ENCODE peak calls at places on chromosomes 3 and 15, in four cellular contexts. One of them, this sample, is unnamed.

GRCh38 chr15:55694652-55695150 is 48.3 kb downstream of the PRTG start:
- DNase-seq in heart left ventricle: no peak
- DNase-seq in left ventricle myocardium inferior: no peak
- DNase-seq in naive thymus-derived CD4-positive, alpha-beta T cell: no peak
- DNase-seq in this sample: no peak

GRCh38 chr3:128095222-128095703 is 28.3 kb downstream of the RUVBL1 start:
- DNase-seq in left ventricle myocardium inferior: peak; percentile 81
- DNase-seq in naive thymus-derived CD4-positive, alpha-beta T cell: peak; percentile 74
- DNase-seq in heart left ventricle: peak; percentile 80
- DNase-seq in this sample: peak; percentile 89

GRCh38 chr3:53773586-53774368 is 72.4 kb downstream of the CHDH start:
- DNase-seq in naive thymus-derived CD4-positive, alpha-beta T cell: no peak
- DNase-seq in heart left ventricle: no peak
- DNase-seq in left ventricle myocardium inferior: no peak
- DNase-seq in this sample: peak; percentile 59

GRCh38 chr3:194367992-194368841 is 1.3 kb downstream of the LRRC15 start:
- DNase-seq in naive thymus-derived CD4-positive, alpha-beta T cell: no peak
- DNase-seq in heart left ventricle: no peak
- DNase-seq in left ventricle myocardium inferior: no peak
- DNase-seq in this sample: no peak

GRCh38 chr3:45425237-45425933 is 37.0 kb downstream of the LARS2 start:
- DNase-seq in heart left ventricle: no peak
- DNase-seq in left ventricle myocardium inferior: no peak
- DNase-seq in naive thymus-derived CD4-positive, alpha-beta T cell: no peak
- DNase-seq in this sample: no peak

GRCh38 chr15:83927704-83928391 is 273.9 kb downstream of the ADAMTSL3 start:
- DNase-seq in left ventricle myocardium inferior: no peak
- DNase-seq in heart left ventricle: no peak
- DNase-seq in naive thymus-derived CD4-positive, alpha-beta T cell: no peak
- DNase-seq in this sample: no peak

GRCh38 chr3:44355634-44356033 is 17.1 kb downstream of the TCAIM start:
- DNase-seq in naive thymus-derived CD4-positive, alpha-beta T cell: no peak
- DNase-seq in heart left ventricle: peak; percentile 37
- DNase-seq in left ventricle myocardium inferior: no peak
- DNase-seq in this sample: no peak

GRCh38 chr3:19467761-19468160 is 319.5 kb downstream of the KCNH8 start:
- DNase-seq in left ventricle myocardium inferior: no peak
- DNase-seq in naive thymus-derived CD4-positive, alpha-beta T cell: no peak
- DNase-seq in heart left ventricle: no peak
- DNase-seq in this sample: no peak

GRCh38 chr3:108342829-108343478 is 46.6 kb downstream of the HHLA2 start:
- DNase-seq in heart left ventricle: no peak
- DNase-seq in left ventricle myocardium inferior: no peak
- DNase-seq in naive thymus-derived CD4-positive, alpha-beta T cell: no peak
- DNase-seq in this sample: no peak

GRCh38 chr3:113231827-113232253 is 20.5 kb downstream of the BOC start:
- DNase-seq in naive thymus-derived CD4-positive, alpha-beta T cell: no peak
- DNase-seq in left ventricle myocardium inferior: no peak
- DNase-seq in heart left ventricle: no peak
- DNase-seq in this sample: no peak

GRCh38 chr3:193396451-193397244 is 18.1 kb upstream of the ATP13A5 start:
- DNase-seq in naive thymus-derived CD4-positive, alpha-beta T cell: no peak
- DNase-seq in heart left ventricle: no peak
- DNase-seq in left ventricle myocardium inferior: no peak
- DNase-seq in this sample: no peak

GRCh38 chr3:58565621-58566397 is 11.4 kb downstream of the FAM107A start:
- DNase-seq in left ventricle myocardium inferior: no peak
- DNase-seq in naive thymus-derived CD4-positive, alpha-beta T cell: no peak
- DNase-seq in heart left ventricle: no peak
- DNase-seq in this sample: no peak

GRCh38 chr3:51930439-51930838 is 11.3 kb downstream of the RRP9 start:
- DNase-seq in left ventricle myocardium inferior: no peak
- DNase-seq in naive thymus-derived CD4-positive, alpha-beta T cell: no peak
- DNase-seq in heart left ventricle: no peak
- DNase-seq in this sample: no peak

GRCh38 chr15:21260966-21261395 is 179.3 kb downstream of the POTEB3 start:
- DNase-seq in heart left ventricle: no peak
- DNase-seq in naive thymus-derived CD4-positive, alpha-beta T cell: no peak
- DNase-seq in left ventricle myocardium inferior: peak; percentile 20
- DNase-seq in this sample: peak; percentile 26

GRCh38 chr3:82814660-82815059 is 1053.2 kb upstream of the GBE1 start:
- DNase-seq in left ventricle myocardium inferior: peak; percentile 28
- DNase-seq in heart left ventricle: peak; percentile 49
- DNase-seq in naive thymus-derived CD4-positive, alpha-beta T cell: no peak
- DNase-seq in this sample: no peak

GRCh38 chr3:198081421-198081844 is 121.4 kb downstream of the LMLN start:
- DNase-seq in left ventricle myocardium inferior: no peak
- DNase-seq in heart left ventricle: no peak
- DNase-seq in naive thymus-derived CD4-positive, alpha-beta T cell: no peak
- DNase-seq in this sample: no peak

GRCh38 chr3:125310623-125311076 is 64.5 kb downstream of the ZNF148 start:
- DNase-seq in left ventricle myocardium inferior: no peak
- DNase-seq in heart left ventricle: no peak
- DNase-seq in naive thymus-derived CD4-positive, alpha-beta T cell: peak; percentile 41
- DNase-seq in this sample: no peak

GRCh38 chr15:48101376-48101961 is 19.3 kb upstream of the SLC24A5 start:
- DNase-seq in left ventricle myocardium inferior: no peak
- DNase-seq in naive thymus-derived CD4-positive, alpha-beta T cell: no peak
- DNase-seq in heart left ventricle: no peak
- DNase-seq in this sample: no peak

GRCh38 chr3:71498053-71498452 is 85.5 kb downstream of the FOXP1 start:
- DNase-seq in naive thymus-derived CD4-positive, alpha-beta T cell: no peak
- DNase-seq in left ventricle myocardium inferior: no peak
- DNase-seq in heart left ventricle: no peak
- DNase-seq in this sample: no peak

GRCh38 chr15:64209680-64210334 is 47.0 kb upstream of the PPIB start:
- DNase-seq in heart left ventricle: no peak
- DNase-seq in naive thymus-derived CD4-positive, alpha-beta T cell: no peak
- DNase-seq in left ventricle myocardium inferior: no peak
- DNase-seq in this sample: no peak

GRCh38 chr3:72288955-72289707 is 504.2 kb upstream of the PROK2 start:
- DNase-seq in naive thymus-derived CD4-positive, alpha-beta T cell: peak; percentile 28
- DNase-seq in left ventricle myocardium inferior: no peak
- DNase-seq in heart left ventricle: peak; percentile 38
- DNase-seq in this sample: peak; percentile 82

GRCh38 chr15:40250771-40251454 is 12.1 kb downstream of the PAK6 start:
- DNase-seq in naive thymus-derived CD4-positive, alpha-beta T cell: no peak
- DNase-seq in left ventricle myocardium inferior: peak; percentile 9
- DNase-seq in heart left ventricle: no peak
- DNase-seq in this sample: no peak

GRCh38 chr15:40252438-40253178 is 13.7 kb downstream of the PAK6 start:
- DNase-seq in naive thymus-derived CD4-positive, alpha-beta T cell: no peak
- DNase-seq in left ventricle myocardium inferior: peak; percentile 40
- DNase-seq in heart left ventricle: no peak
- DNase-seq in this sample: peak; percentile 74

GRCh38 chr15:40253179-40253790 is 14.4 kb downstream of the PAK6 start:
- DNase-seq in heart left ventricle: no peak
- DNase-seq in naive thymus-derived CD4-positive, alpha-beta T cell: no peak
- DNase-seq in left ventricle myocardium inferior: no peak
- DNase-seq in this sample: no peak

GRCh38 chr15:40251455-40252140 is 12.7 kb downstream of the PAK6 start:
- DNase-seq in left ventricle myocardium inferior: peak; percentile 61
- DNase-seq in naive thymus-derived CD4-positive, alpha-beta T cell: no peak
- DNase-seq in heart left ventricle: peak; percentile 35
- DNase-seq in this sample: no peak

DNA sequence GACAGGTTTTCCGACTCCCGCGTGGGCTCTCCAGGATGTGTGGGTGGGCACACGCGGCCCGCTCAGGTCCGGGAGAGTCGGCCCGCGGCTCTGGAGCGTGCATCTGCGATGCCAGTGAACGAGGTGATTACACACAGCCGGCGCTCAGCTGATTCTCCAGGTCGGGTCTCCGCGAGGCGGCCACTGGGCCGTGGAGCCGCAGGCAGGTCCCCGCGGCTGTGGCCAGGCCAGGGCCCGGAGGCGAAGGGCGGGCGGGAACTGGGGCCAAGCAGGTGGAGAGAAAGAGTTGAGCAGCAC is 13.2 kb downstream of the PAK6 start:
- DNase-seq in heart left ventricle: no peak
- DNase-seq in left ventricle myocardium inferior: peak; percentile 12
- DNase-seq in naive thymus-derived CD4-positive, alpha-beta T cell: no peak
- DNase-seq in this sample: no peak
- H3K4me3 ChIP-seq in heart left ventricle: peak overlapping the region; percentile 68
- H3K4me3 ChIP-seq in left ventricle myocardium inferior: peak overlapping the region; percentile 69
- H3K4me3 ChIP-seq in naive thymus-derived CD4-positive, alpha-beta T cell: no peak overlapping the region
- H3K4me3 ChIP-seq in this sample: peak overlapping the region; percentile 56

GRCh38 chr3:156161172-156161571 is 40.8 kb downstream of the KCNAB1 start:
- DNase-seq in naive thymus-derived CD4-positive, alpha-beta T cell: peak; percentile 14
- DNase-seq in left ventricle myocardium inferior: no peak
- DNase-seq in heart left ventricle: no peak
- DNase-seq in this sample: no peak
- H3K36me3 ChIP-seq in naive thymus-derived CD4-positive, alpha-beta T cell: no peaks in the 10 kb centered on the region
- H3K36me3 ChIP-seq in left ventricle myocardium inferior: no peaks in the 10 kb centered on the region
- H3K36me3 ChIP-seq in heart left ventricle: no peaks in the 10 kb centered on the region
- H3K36me3 ChIP-seq in this sample: no peaks in the 10 kb centered on the region

GRCh38 chr3:130661116-130661515 is 85.5 kb downstream of the PIK3R4 start:
- DNase-seq in heart left ventricle: no peak
- DNase-seq in left ventricle myocardium inferior: no peak
- DNase-seq in naive thymus-derived CD4-positive, alpha-beta T cell: no peak
- DNase-seq in this sample: no peak

GRCh38 chr3:130656627-130657026 is 90.0 kb downstream of the PIK3R4 start:
- DNase-seq in left ventricle myocardium inferior: no peak
- DNase-seq in heart left ventricle: no peak
- DNase-seq in naive thymus-derived CD4-positive, alpha-beta T cell: no peak
- DNase-seq in this sample: no peak

GRCh38 chr3:130658666-130659065 is 88.0 kb downstream of the PIK3R4 start:
- DNase-seq in naive thymus-derived CD4-positive, alpha-beta T cell: no peak
- DNase-seq in heart left ventricle: no peak
- DNase-seq in left ventricle myocardium inferior: no peak
- DNase-seq in this sample: no peak

DNA sequence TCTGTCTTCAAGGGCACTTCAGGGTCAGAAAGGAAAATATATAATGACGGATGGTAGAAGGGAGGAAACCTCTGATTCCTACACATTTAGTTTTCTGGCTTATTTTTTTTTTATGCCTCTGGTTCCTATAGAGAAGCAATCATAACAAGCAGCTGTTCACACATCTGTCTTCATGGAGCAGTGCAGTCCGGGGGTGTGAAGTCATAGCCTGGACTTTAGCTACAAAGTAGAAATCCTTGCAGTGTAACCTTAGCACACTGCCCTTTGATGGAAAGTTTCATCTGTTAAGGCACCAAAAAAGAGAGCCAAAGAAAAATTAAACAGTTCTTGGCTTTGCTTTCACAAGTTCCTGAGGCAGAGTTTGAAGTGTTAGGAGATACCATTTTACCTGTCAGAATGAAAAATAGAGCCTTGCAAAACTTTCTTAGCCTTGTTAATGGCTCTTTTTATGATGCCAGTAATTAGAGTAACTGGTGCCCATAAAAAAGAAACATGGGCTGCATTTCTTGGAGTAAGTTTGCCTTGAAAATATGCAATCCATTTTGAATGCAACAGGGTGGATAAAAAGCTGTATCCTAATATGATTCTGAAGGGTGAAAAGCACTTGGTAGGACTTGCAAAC is 84.1 kb downstream of the PIK3R4 start:
- DNase-seq in heart left ventricle: no peak
- DNase-seq in naive thymus-derived CD4-positive, alpha-beta T cell: no peak
- DNase-seq in left ventricle myocardium inferior: no peak
- DNase-seq in this sample: no peak
- H3K27ac ChIP-seq in heart left ventricle: no peak overlapping the region
- H3K27ac ChIP-seq in naive thymus-derived CD4-positive, alpha-beta T cell: no peak overlapping the region
- H3K27ac ChIP-seq in left ventricle myocardium inferior: no peak overlapping the region
- H3K27ac ChIP-seq in this sample: no peak overlapping the region

GRCh38 chr3:195616681-195617080 is 32.9 kb upstream of the APOD start:
- DNase-seq in heart left ventricle: no peak
- DNase-seq in left ventricle myocardium inferior: no peak
- DNase-seq in naive thymus-derived CD4-positive, alpha-beta T cell: no peak
- DNase-seq in this sample: no peak
- H3K4me3 ChIP-seq in heart left ventricle: no peak overlapping the region
- H3K4me3 ChIP-seq in left ventricle myocardium inferior: no peak overlapping the region
- H3K4me3 ChIP-seq in naive thymus-derived CD4-positive, alpha-beta T cell: no peak overlapping the region
- H3K4me3 ChIP-seq in this sample: no peak overlapping the region

GRCh38 chr3:87733671-87734367 is 325.0 kb downstream of the CGGBP1 start:
- DNase-seq in naive thymus-derived CD4-positive, alpha-beta T cell: no peak
- DNase-seq in left ventricle myocardium inferior: no peak
- DNase-seq in heart left ventricle: no peak
- DNase-seq in this sample: no peak
- H3K36me3 ChIP-seq in naive thymus-derived CD4-positive, alpha-beta T cell: no peaks in the 10 kb centered on the region
- H3K36me3 ChIP-seq in left ventricle myocardium inferior: no peaks in the 10 kb centered on the region
- H3K36me3 ChIP-seq in heart left ventricle: no peaks in the 10 kb centered on the region
- H3K36me3 ChIP-seq in this sample: no peaks in the 10 kb centered on the region

DNA sequence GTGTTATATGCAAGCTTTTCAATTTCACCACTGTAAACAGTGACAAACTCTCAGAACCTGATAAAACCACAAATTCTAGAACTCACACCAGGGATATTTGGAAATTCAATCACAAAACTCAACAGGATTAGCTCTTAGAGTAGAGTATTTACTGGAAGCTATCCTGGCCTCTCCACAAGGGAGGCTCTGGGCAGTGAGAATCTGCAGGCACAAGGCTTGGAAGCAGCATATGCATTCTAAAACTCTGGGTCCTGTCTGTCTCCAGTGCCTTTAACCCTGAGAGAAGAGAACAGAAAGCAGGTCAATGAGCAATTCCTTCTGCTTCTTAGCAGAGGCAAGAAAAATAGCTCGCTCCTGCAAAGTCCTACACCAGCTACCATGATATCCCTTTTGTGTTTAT is 23.4 kb downstream of the PLSCR4 start:
- DNase-seq in left ventricle myocardium inferior: no peak
- DNase-seq in naive thymus-derived CD4-positive, alpha-beta T cell: no peak
- DNase-seq in heart left ventricle: no peak
- DNase-seq in this sample: no peak
- H3K27ac ChIP-seq in left ventricle myocardium inferior: no peak overlapping the region
- H3K27ac ChIP-seq in naive thymus-derived CD4-positive, alpha-beta T cell: no peak overlapping the region
- H3K27ac ChIP-seq in heart left ventricle: no peak overlapping the region
- H3K27ac ChIP-seq in this sample: peak overlapping the region; percentile 7

GRCh38 chr3:43286115-43286885 is at the start of gene SNRK:
- DNase-seq in heart left ventricle: peak; percentile 93
- DNase-seq in left ventricle myocardium inferior: peak; percentile 91
- DNase-seq in naive thymus-derived CD4-positive, alpha-beta T cell: peak; percentile 94
- DNase-seq in this sample: peak; percentile 91

GRCh38 chr3:43288366-43288765 is 2.0 kb downstream of the SNRK start:
- DNase-seq in heart left ventricle: no peak
- DNase-seq in naive thymus-derived CD4-positive, alpha-beta T cell: peak; percentile 34
- DNase-seq in left ventricle myocardium inferior: no peak
- DNase-seq in this sample: no peak

GRCh38 chr3:43286886-43287301 is 554 bp downstream of the SNRK start:
- DNase-seq in naive thymus-derived CD4-positive, alpha-beta T cell: no peak
- DNase-seq in left ventricle myocardium inferior: no peak
- DNase-seq in heart left ventricle: no peak
- DNase-seq in this sample: no peak

GRCh38 chr3:43287514-43287913 is 1.2 kb downstream of the SNRK start:
- DNase-seq in heart left ventricle: no peak
- DNase-seq in left ventricle myocardium inferior: no peak
- DNase-seq in naive thymus-derived CD4-positive, alpha-beta T cell: no peak
- DNase-seq in this sample: no peak

GRCh38 chr3:43285644-43286043 is 696 bp upstream of the SNRK start:
- DNase-seq in left ventricle myocardium inferior: no peak
- DNase-seq in naive thymus-derived CD4-positive, alpha-beta T cell: no peak
- DNase-seq in heart left ventricle: peak; percentile 19
- DNase-seq in this sample: no peak
- H3K4me3 ChIP-seq in left ventricle myocardium inferior: peak overlapping the region; percentile 77
- H3K4me3 ChIP-seq in naive thymus-derived CD4-positive, alpha-beta T cell: no peak overlapping the region
- H3K4me3 ChIP-seq in heart left ventricle: peak overlapping the region; percentile 84
- H3K4me3 ChIP-seq in this sample: peak overlapping the region; percentile 68

DNA sequence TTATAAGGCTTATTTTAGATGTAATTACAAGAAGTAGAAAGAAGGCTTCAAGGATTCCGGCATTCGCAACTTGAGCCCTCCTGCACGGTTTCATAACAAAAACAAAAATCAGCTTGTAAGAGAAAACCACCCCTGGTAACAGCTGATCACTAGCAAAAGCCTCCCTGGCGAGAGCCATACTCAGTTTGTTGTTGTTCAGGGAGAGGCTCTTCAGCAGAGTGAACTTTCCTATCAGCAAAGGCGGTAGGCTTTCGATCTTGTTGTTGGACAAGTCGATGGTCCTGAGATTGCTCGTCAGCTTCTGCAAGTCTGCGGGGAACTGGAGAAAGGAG is 701 bp downstream of the LRRC57 start:
- DNase-seq in heart left ventricle: peak; percentile 7
- DNase-seq in left ventricle myocardium inferior: no peak
- DNase-seq in naive thymus-derived CD4-positive, alpha-beta T cell: no peak
- DNase-seq in this sample: no peak
- H3K36me3 ChIP-seq in heart left ventricle: peaks cover 27% of the 10 kb centered on the region
- H3K36me3 ChIP-seq in left ventricle myocardium inferior: peaks cover 28% of the 10 kb centered on the region
- H3K36me3 ChIP-seq in naive thymus-derived CD4-positive, alpha-beta T cell: no peaks in the 10 kb centered on the region
- H3K36me3 ChIP-seq in this sample: no peaks in the 10 kb centered on the region